ENCODE peak calls at places on chromosomes 5 and 9, in nine cellular contexts. One of them, this sample, is unnamed.

GRCh38 chr5:317086-317811 is 4.3 kb upstream of the AHRR start:
- DNase-seq in MCF 10A: peak
- DNase-seq in GM04503: no peak
- DNase-seq in AG08396: peak
- DNase-seq in HTR-8/SVneo: peak
- DNase-seq in GM12865: peak
- DNase-seq in pancreas: no peak
- DNase-seq in GM13976: peak
- DNase-seq in prostate gland: no peak
- DNase-seq in this sample: peak

GRCh38 chr5:149750596-149750995 is 20.5 kb downstream of the PPARGC1B start:
- DNase-seq in MCF 10A: no peak
- DNase-seq in GM04503: no peak
- DNase-seq in AG08396: no peak
- DNase-seq in HTR-8/SVneo: no peak
- DNase-seq in GM12865: no peak
- DNase-seq in pancreas: no peak
- DNase-seq in GM13976: no peak
- DNase-seq in prostate gland: no peak
- DNase-seq in this sample: no peak

GRCh38 chr5:116532762-116533525 is 41.7 kb downstream of the SEMA6A start:
- DNase-seq in MCF 10A: no peak
- DNase-seq in GM04503: no peak
- DNase-seq in AG08396: no peak
- DNase-seq in HTR-8/SVneo: no peak
- DNase-seq in GM12865: no peak
- DNase-seq in pancreas: no peak
- DNase-seq in GM13976: no peak
- DNase-seq in prostate gland: no peak
- DNase-seq in this sample: no peak

GRCh38 chr5:126525630-126526245 is 69.3 kb downstream of the ALDH7A1 start:
- DNase-seq in MCF 10A: peak
- DNase-seq in GM04503: no peak
- DNase-seq in AG08396: no peak
- DNase-seq in HTR-8/SVneo: no peak
- DNase-seq in GM12865: no peak
- DNase-seq in pancreas: peak
- DNase-seq in GM13976: no peak
- DNase-seq in prostate gland: no peak
- DNase-seq in this sample: no peak

GRCh38 chr5:95808013-95808685 is 14.4 kb downstream of the GLRX start:
- DNase-seq in MCF 10A: no peak
- DNase-seq in GM04503: no peak
- DNase-seq in AG08396: no peak
- DNase-seq in HTR-8/SVneo: no peak
- DNase-seq in GM12865: peak
- DNase-seq in pancreas: no peak
- DNase-seq in GM13976: no peak
- DNase-seq in prostate gland: no peak
- DNase-seq in this sample: no peak

GRCh38 chr9:125268394-125269013 is 6.9 kb downstream of the GAPVD1 start:
- DNase-seq in MCF 10A: no peak
- DNase-seq in GM04503: no peak
- DNase-seq in AG08396: no peak
- DNase-seq in HTR-8/SVneo: no peak
- DNase-seq in GM12865: no peak
- DNase-seq in pancreas: no peak
- DNase-seq in GM13976: no peak
- DNase-seq in prostate gland: no peak
- DNase-seq in this sample: no peak

GRCh38 chr5:177475563-177476427 is 2.4 kb upstream of the DBN1 start:
- DNase-seq in MCF 10A: no peak
- DNase-seq in GM04503: no peak
- DNase-seq in AG08396: no peak
- DNase-seq in HTR-8/SVneo: no peak
- DNase-seq in GM12865: no peak
- DNase-seq in pancreas: no peak
- DNase-seq in GM13976: no peak
- DNase-seq in prostate gland: no peak
- DNase-seq in this sample: no peak

GRCh38 chr5:126961702-126962101 is 68.7 kb downstream of the MARCHF3 start:
- DNase-seq in MCF 10A: peak
- DNase-seq in GM04503: no peak
- DNase-seq in AG08396: no peak
- DNase-seq in HTR-8/SVneo: no peak
- DNase-seq in GM12865: peak
- DNase-seq in pancreas: no peak
- DNase-seq in GM13976: no peak
- DNase-seq in prostate gland: no peak
- DNase-seq in this sample: no peak

GRCh38 chr5:106288977-106289376 is 1381.8 kb downstream of the EFNA5 start:
- DNase-seq in MCF 10A: peak
- DNase-seq in GM04503: no peak
- DNase-seq in AG08396: no peak
- DNase-seq in HTR-8/SVneo: no peak
- DNase-seq in GM12865: no peak
- DNase-seq in pancreas: no peak
- DNase-seq in GM13976: no peak
- DNase-seq in prostate gland: no peak
- DNase-seq in this sample: no peak

GRCh38 chr5:128498844-128499455 is 39.1 kb downstream of the FBN2 start:
- DNase-seq in MCF 10A: peak
- DNase-seq in GM04503: no peak
- DNase-seq in AG08396: peak
- DNase-seq in HTR-8/SVneo: peak
- DNase-seq in GM12865: peak
- DNase-seq in pancreas: no peak
- DNase-seq in GM13976: peak
- DNase-seq in prostate gland: peak
- DNase-seq in this sample: no peak

GRCh38 chr5:88188458-88189132 is 80.0 kb downstream of the TMEM161B start:
- DNase-seq in MCF 10A: peak
- DNase-seq in GM04503: no peak
- DNase-seq in AG08396: no peak
- DNase-seq in HTR-8/SVneo: no peak
- DNase-seq in GM12865: peak
- DNase-seq in pancreas: no peak
- DNase-seq in GM13976: no peak
- DNase-seq in prostate gland: no peak
- DNase-seq in this sample: no peak

GRCh38 chr9:35311891-35312639 is 150.3 kb downstream of the UNC13B start:
- DNase-seq in MCF 10A: no peak
- DNase-seq in GM04503: no peak
- DNase-seq in AG08396: peak
- DNase-seq in HTR-8/SVneo: no peak
- DNase-seq in GM12865: no peak
- DNase-seq in pancreas: no peak
- DNase-seq in GM13976: no peak
- DNase-seq in prostate gland: no peak
- DNase-seq in this sample: no peak

GRCh38 chr9:133585481-133586367 is 23.5 kb downstream of the FAM163B start:
- DNase-seq in MCF 10A: no peak
- DNase-seq in GM04503: no peak
- DNase-seq in AG08396: no peak
- DNase-seq in HTR-8/SVneo: no peak
- DNase-seq in GM12865: no peak
- DNase-seq in pancreas: no peak
- DNase-seq in GM13976: no peak
- DNase-seq in prostate gland: no peak
- DNase-seq in this sample: no peak

GRCh38 chr9:71975833-71976232 is 64.4 kb downstream of the C9orf85 start:
- DNase-seq in MCF 10A: peak
- DNase-seq in GM04503: no peak
- DNase-seq in AG08396: no peak
- DNase-seq in HTR-8/SVneo: no peak
- DNase-seq in GM12865: no peak
- DNase-seq in pancreas: no peak
- DNase-seq in GM13976: no peak
- DNase-seq in prostate gland: no peak
- DNase-seq in this sample: no peak

GRCh38 chr5:119420173-119420572 is 32.1 kb upstream of the HSD17B4 start:
- DNase-seq in MCF 10A: no peak
- DNase-seq in GM04503: no peak
- DNase-seq in AG08396: no peak
- DNase-seq in HTR-8/SVneo: no peak
- DNase-seq in GM12865: no peak
- DNase-seq in pancreas: no peak
- DNase-seq in GM13976: no peak
- DNase-seq in prostate gland: peak
- DNase-seq in this sample: no peak